ENCODE peak calls at places on chromosomes 13 and 19, in four cellular contexts. U is pancreas, T is MM.1S, D is H9. Q is an unnamed sample. For H3K4me1, the result is how much of the 10 kb centered on the place peaks cover.

GRCh38 chr19:22882797-22883196 is 50.7 kb downstream of the ZNF723 start:
- DNase-seq in U (no peak), T (peak), D (no peak), Q (no peak)

GRCh38 chr19:40278361-40279045 is 6.6 kb downstream of the AKT2 start:
- DNase-seq in T (no peak), U (no peak), D (no peak), Q (no peak)

GRCh38 chr13:50224534-50224933 is 209.3 kb downstream of the KCNRG start:
- DNase-seq in D (no peak), T (no peak), U (no peak), Q (no peak)

GRCh38 chr19:35357867-35358573 is at the start of gene FFAR3:
- DNase-seq in U (peak), T (no peak), D (no peak), Q (peak)

GRCh38 chr13:21069561-21070004 is 8.2 kb upstream of the LATS2 start:
- DNase-seq in U (peak), D (no peak), T (no peak), Q (no peak)

GRCh38 chr13:43269037-43269476 is 245.7 kb downstream of the DNAJC15 start:
- DNase-seq in T (no peak), U (peak), D (no peak), Q (no peak)

GRCh38 chr13:113049981-113050380 is 55.6 kb upstream of the F7 start:
- DNase-seq in U (no peak), T (no peak), D (no peak), Q (no peak)

GRCh38 chr13:42985312-42986175 is 6.5 kb downstream of the EPSTI1 start:
- DNase-seq in U (no peak), D (peak), T (no peak), Q (no peak)

GRCh38 chr19:18672606-18673337 is 10.7 kb upstream of the CRTC1 start:
- DNase-seq in D (peak), U (no peak), T (no peak), Q (no peak)

GRCh38 chr19:55993492-55993891 is 6.9 kb downstream of the NLRP5 start:
- DNase-seq in T (no peak), U (no peak), D (no peak), Q (no peak)

GRCh38 chr19:13404236-13404635 is 102.0 kb downstream of the CACNA1A start:
- DNase-seq in D (no peak), T (no peak), U (no peak), Q (no peak)

GRCh38 chr19:10625003-10625761 is at the start of gene SLC44A2:
- DNase-seq in U (peak), T (no peak), D (peak), Q (no peak)

GRCh38 chr13:47901451-47901850 is 99.6 kb downstream of the SUCLA2 start:
- DNase-seq in U (no peak), T (no peak), D (no peak), Q (no peak)

GRCh38 chr13:21139374-21139773 is 37.0 kb downstream of the SKA3 start:
- DNase-seq in U (no peak), D (no peak), T (no peak), Q (no peak)

GRCh38 chr19:40321076-40321475 is 27.1 kb downstream of the C19orf47 start:
- DNase-seq in T (no peak), D (no peak), U (no peak), Q (no peak)

GRCh38 chr19:51025809-51026553 is 435 bp downstream of the KLK11 start:
- DNase-seq in D (no peak), T (no peak), U (peak), Q (no peak)

GRCh38 chr13:99590519-99591011 is 89.3 kb downstream of the TM9SF2 start:
- DNase-seq in T (no peak), U (no peak), D (no peak), Q (no peak)

GRCh38 chr19:31118926-31119325 is 230.3 kb downstream of the TSHZ3 start:
- DNase-seq in D (no peak), T (no peak), U (no peak), Q (no peak)

GRCh38 chr13:64529874-64530485 is 2700.2 kb downstream of the PCDH9 start:
- DNase-seq in U (no peak), D (peak), T (no peak), Q (no peak)

GRCh38 chr19:48926909-48927308 is 6.6 kb upstream of the DHDH start:
- DNase-seq in U (peak), D (no peak), T (no peak), Q (no peak)

GRCh38 chr13:47680752-47681151 is 320.3 kb downstream of the SUCLA2 start:
- DNase-seq in T (no peak), D (no peak), U (no peak), Q (no peak)

GRCh38 chr13:110888390-110888789 is 26.5 kb downstream of the ANKRD10 start:
- DNase-seq in T (no peak), D (no peak), U (no peak), Q (no peak)

GRCh38 chr19:13979224-13979623 is 26.9 kb downstream of the RFX1 start:
- DNase-seq in T (no peak), U (no peak), D (no peak), Q (no peak)

GRCh38 chr19:45710731-45711130 is 18.3 kb downstream of the QPCTL start:
- DNase-seq in T (no peak), D (no peak), U (no peak), Q (no peak)

GRCh38 chr19:50858896-50859295 is 4.2 kb downstream of the KLK3 start:
- DNase-seq in T (no peak), U (peak), D (peak), Q (no peak)

GRCh38 chr13:50731400-50731799 is 112.1 kb downstream of the DLEU7 start:
- DNase-seq in T (no peak), D (no peak), U (no peak), Q (peak)

GRCh38 chr13:47929156-47929555 is 71.9 kb downstream of the SUCLA2 start:
- DNase-seq in U (no peak), D (no peak), T (no peak), Q (no peak)

GRCh38 chr19:45815501-45816216 is 551 bp upstream of the RSPH6A start:
- DNase-seq in U (no peak), D (peak), T (no peak), Q (no peak)

GRCh38 chr13:113786262-113786841 is 27.3 kb downstream of the TMEM255B start:
- DNase-seq in D (no peak), T (no peak), U (no peak), Q (no peak)

GRCh38 chr13:40648841-40649240 is 17.6 kb downstream of the FOXO1 start:
- DNase-seq in T (no peak), U (no peak), D (no peak), Q (no peak)

GRCh38 chr19:58361900-58362271 is 665 bp downstream of the ZNF497 start:
- DNase-seq in T (no peak), U (peak), D (no peak), Q (peak)

GRCh38 chr13:110907951-110908898 is 6.6 kb downstream of the ANKRD10 start:
- DNase-seq in D (peak), T (peak), U (peak), Q (no peak)

GRCh38 chr19:23002690-23003422 is at the start of gene ZNF728:
- DNase-seq in T (no peak), D (no peak), U (peak), Q (no peak)

GRCh38 chr19:55206664-55207500 is 2.4 kb downstream of the PTPRH start:
- DNase-seq in U (peak), T (peak), D (peak), Q (peak)

GRCh38 chr19:309206-309565 is 18.0 kb upstream of the PLPP2 start:
- DNase-seq in T (no peak), U (no peak), D (no peak), Q (no peak)

GRCh38 chr19:34230833-34231232 is 23.5 kb upstream of the GARRE1 start:
- DNase-seq in T (no peak), U (no peak), D (no peak), Q (no peak)
- H3K27ac ChIP-seq in T (no peak), U (no peak), D (no peak), Q (no peak)

DNA sequence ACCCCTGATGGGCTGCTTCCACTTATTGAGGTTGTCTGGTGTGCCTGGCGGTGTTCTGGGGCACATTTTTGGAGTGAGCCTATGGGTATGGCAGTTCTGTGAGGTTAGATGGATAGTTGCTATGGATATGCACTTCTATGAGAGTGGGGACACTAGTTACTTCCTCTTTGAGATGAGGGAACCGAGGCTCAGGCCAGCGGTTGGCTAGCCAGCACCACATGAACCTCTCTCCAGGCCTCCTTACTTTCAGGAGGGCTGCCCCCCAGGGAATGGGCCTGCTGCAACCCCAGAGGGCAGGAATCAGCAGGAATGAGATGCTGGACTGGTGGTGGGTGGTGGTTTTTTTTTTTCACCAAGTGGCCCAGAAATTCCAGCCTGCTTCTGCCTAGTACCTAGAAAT is 13.5 kb upstream of the PRR19 start:
- DNase-seq in U (no peak), D (no peak), T (no peak), Q (no peak)
- H3K4me1 ChIP-seq in U (under half), D (under half), T (under half), Q (under half)

GRCh38 chr19:4361152-4362037 is 18.0 kb downstream of the MPND start:
- DNase-seq in D (peak), T (no peak), U (no peak), Q (no peak)
- H3K27ac ChIP-seq in D (no peak), T (no peak), U (no peak), Q (no peak)

DNA sequence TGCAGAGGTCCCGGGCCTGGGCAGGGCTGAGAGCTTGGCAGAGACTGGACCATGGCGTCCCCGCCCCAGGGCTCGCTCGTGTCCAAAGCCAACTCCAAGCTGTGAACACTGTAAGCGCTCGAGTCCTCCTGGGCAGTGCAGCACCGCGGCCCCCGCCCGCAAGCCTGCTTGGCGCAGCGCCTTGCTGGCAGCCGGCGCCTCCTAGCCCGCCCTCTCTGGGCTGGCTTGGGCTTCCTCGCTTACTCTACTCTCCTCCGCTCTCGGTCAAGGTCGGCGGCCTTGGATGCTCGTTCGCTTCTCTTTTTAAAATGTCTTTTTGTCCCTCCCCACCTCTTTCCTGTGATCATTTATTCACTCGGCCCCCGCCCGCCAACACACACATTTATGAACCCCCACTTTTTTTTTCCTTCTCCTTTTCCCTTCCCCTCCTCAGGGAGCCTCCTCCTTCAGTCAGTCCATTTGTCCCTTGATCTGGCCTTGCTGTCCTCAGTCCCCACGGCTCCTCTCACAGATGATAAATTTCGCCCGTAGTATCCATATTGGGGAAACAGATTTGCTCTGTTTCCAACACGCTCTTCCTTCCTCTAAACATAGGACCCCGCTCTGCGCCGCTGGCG is 1.9 kb downstream of the GSX1 start:
- DNase-seq in T (no peak), U (no peak), D (no peak), Q (no peak)
- H3K4me1 ChIP-seq in T (under half), U (under half), D (under half), Q (under half)

DNA sequence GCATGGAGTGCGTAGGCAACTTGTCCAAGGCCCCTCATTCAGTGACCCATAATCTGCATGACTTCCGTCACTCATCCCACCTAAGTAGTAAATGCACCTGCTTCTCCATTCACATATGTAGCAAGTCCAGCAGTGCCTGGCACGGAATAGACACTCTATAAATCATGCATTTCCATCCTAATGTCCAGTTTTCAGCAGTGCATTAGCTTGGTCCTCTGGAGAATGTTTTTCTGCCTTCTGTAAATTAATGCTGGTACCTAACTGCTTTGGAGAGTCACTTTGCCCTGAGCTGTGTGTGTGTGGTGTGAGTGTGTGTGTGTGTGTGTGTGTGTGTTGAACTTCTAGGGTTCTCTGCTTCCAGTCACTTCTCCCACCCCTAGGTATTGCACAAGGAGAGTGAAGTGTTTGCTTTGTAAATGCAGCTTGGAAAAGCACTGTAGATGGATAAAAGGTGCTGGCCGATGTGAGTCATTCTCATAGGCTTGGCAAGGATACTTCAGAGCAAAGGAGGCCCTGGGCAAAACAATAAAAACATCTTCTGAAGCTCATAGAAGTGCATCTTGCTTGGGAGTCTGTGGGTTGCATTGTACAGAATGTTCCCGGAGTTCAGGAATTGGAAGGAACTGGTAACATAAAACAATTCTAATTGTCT is 181.8 kb downstream of the KATNAL1 start:
- DNase-seq in T (no peak), U (no peak), D (no peak), Q (no peak)
- H3K27ac ChIP-seq in T (no peak), U (no peak), D (no peak), Q (no peak)

Q was measured in CD4-positive, CD25-positive, alpha-beta regulatory T cell.